ENCODE peak calls at places on chromosomes 4 and X, in seven cellular contexts. One of them, this sample, is unnamed. For H3K27me3, the result is how much of the 10 kb centered on the place peaks cover.

GRCh38 chrX:57573754-57574153 is 18.1 kb upstream of the ZXDB start:
- DNase-seq in IMR-90: peak
- DNase-seq in neuronal stem cell: peak
- DNase-seq in H9: no peak
- DNase-seq in mesendoderm: peak
- DNase-seq in H1: no peak
- DNase-seq in trophoblast cell: peak
- DNase-seq in this sample: peak

GRCh38 chr4:33940281-33940680 is 2304.0 kb downstream of the ARAP2 start:
- DNase-seq in trophoblast cell: peak
- DNase-seq in neuronal stem cell: no peak
- DNase-seq in H1: no peak
- DNase-seq in IMR-90: no peak
- DNase-seq in H9: no peak
- DNase-seq in mesendoderm: no peak
- DNase-seq in this sample: no peak

GRCh38 chr4:174056959-174057358 is 226.5 kb downstream of the FBXO8 start:
- DNase-seq in trophoblast cell: no peak
- DNase-seq in neuronal stem cell: no peak
- DNase-seq in IMR-90: no peak
- DNase-seq in H9: no peak
- DNase-seq in mesendoderm: no peak
- DNase-seq in H1: no peak
- DNase-seq in this sample: no peak

GRCh38 chrX:154779261-154779660 is 16.6 kb downstream of the DKC1 start:
- DNase-seq in trophoblast cell: peak
- DNase-seq in mesendoderm: no peak
- DNase-seq in IMR-90: peak
- DNase-seq in neuronal stem cell: no peak
- DNase-seq in H1: no peak
- DNase-seq in H9: no peak
- DNase-seq in this sample: peak

GRCh38 chr4:110124721-110125120 is 73.7 kb downstream of the ELOVL6 start:
- DNase-seq in neuronal stem cell: no peak
- DNase-seq in H1: no peak
- DNase-seq in H9: no peak
- DNase-seq in IMR-90: no peak
- DNase-seq in mesendoderm: no peak
- DNase-seq in trophoblast cell: no peak
- DNase-seq in this sample: no peak

GRCh38 chr4:77817304-77818076 is 1.7 kb downstream of the CNOT6L start:
- DNase-seq in H9: no peak
- DNase-seq in mesendoderm: no peak
- DNase-seq in trophoblast cell: peak
- DNase-seq in H1: no peak
- DNase-seq in IMR-90: no peak
- DNase-seq in neuronal stem cell: no peak
- DNase-seq in this sample: no peak

GRCh38 chr4:78622253-78622979 is 70.8 kb downstream of the ANXA3 start:
- DNase-seq in trophoblast cell: peak
- DNase-seq in mesendoderm: peak
- DNase-seq in H9: no peak
- DNase-seq in H1: no peak
- DNase-seq in neuronal stem cell: no peak
- DNase-seq in IMR-90: peak
- DNase-seq in this sample: peak

GRCh38 chr4:158190736-158191135 is 17.9 kb upstream of the GASK1B start:
- DNase-seq in H9: no peak
- DNase-seq in neuronal stem cell: no peak
- DNase-seq in mesendoderm: no peak
- DNase-seq in H1: no peak
- DNase-seq in trophoblast cell: no peak
- DNase-seq in IMR-90: no peak
- DNase-seq in this sample: no peak

GRCh38 chr4:38948551-38948950 is 80.9 kb downstream of the FAM114A1 start:
- DNase-seq in mesendoderm: peak
- DNase-seq in neuronal stem cell: no peak
- DNase-seq in IMR-90: peak
- DNase-seq in trophoblast cell: peak
- DNase-seq in H9: no peak
- DNase-seq in H1: no peak
- DNase-seq in this sample: peak

GRCh38 chr4:39486221-39486804 is 27.5 kb downstream of the LIAS start:
- DNase-seq in IMR-90: no peak
- DNase-seq in H1: no peak
- DNase-seq in trophoblast cell: peak
- DNase-seq in neuronal stem cell: no peak
- DNase-seq in H9: no peak
- DNase-seq in mesendoderm: no peak
- DNase-seq in this sample: no peak

GRCh38 chr4:158193171-158193749 is 17.0 kb upstream of the TMEM144 start:
- DNase-seq in H1: no peak
- DNase-seq in neuronal stem cell: peak
- DNase-seq in trophoblast cell: peak
- DNase-seq in H9: no peak
- DNase-seq in IMR-90: peak
- DNase-seq in mesendoderm: peak
- DNase-seq in this sample: peak

GRCh38 chr4:70945046-70945445 is 42.9 kb downstream of the MOB1B start:
- DNase-seq in mesendoderm: no peak
- DNase-seq in neuronal stem cell: no peak
- DNase-seq in trophoblast cell: no peak
- DNase-seq in IMR-90: peak
- DNase-seq in H9: no peak
- DNase-seq in H1: no peak
- DNase-seq in this sample: peak

GRCh38 chr4:30719363-30720020 is 677 bp upstream of the PCDH7 start:
- DNase-seq in H9: peak
- DNase-seq in trophoblast cell: peak
- DNase-seq in IMR-90: peak
- DNase-seq in neuronal stem cell: peak
- DNase-seq in mesendoderm: peak
- DNase-seq in H1: peak
- DNase-seq in this sample: peak

GRCh38 chr4:30721353-30722091 is 1.4 kb downstream of the PCDH7 start:
- DNase-seq in H9: peak
- DNase-seq in neuronal stem cell: peak
- DNase-seq in H1: peak
- DNase-seq in IMR-90: peak
- DNase-seq in mesendoderm: peak
- DNase-seq in trophoblast cell: no peak
- DNase-seq in this sample: peak

GRCh38 chr4:30720021-30720655 is at the start of gene PCDH7:
- DNase-seq in IMR-90: peak
- DNase-seq in mesendoderm: peak
- DNase-seq in neuronal stem cell: peak
- DNase-seq in H9: peak
- DNase-seq in trophoblast cell: peak
- DNase-seq in H1: peak
- DNase-seq in this sample: peak

GRCh38 chr4:30722092-30722915 is 2.1 kb downstream of the PCDH7 start:
- DNase-seq in neuronal stem cell: no peak
- DNase-seq in mesendoderm: no peak
- DNase-seq in H9: no peak
- DNase-seq in H1: peak
- DNase-seq in trophoblast cell: no peak
- DNase-seq in IMR-90: no peak
- DNase-seq in this sample: no peak

GRCh38 chr4:30720656-30721352 is 635 bp downstream of the PCDH7 start:
- DNase-seq in neuronal stem cell: peak
- DNase-seq in mesendoderm: peak
- DNase-seq in trophoblast cell: no peak
- DNase-seq in H1: peak
- DNase-seq in IMR-90: peak
- DNase-seq in H9: peak
- DNase-seq in this sample: peak
- H3K27me3 ChIP-seq in neuronal stem cell: under half
- H3K27me3 ChIP-seq in mesendoderm: under half
- H3K27me3 ChIP-seq in trophoblast cell: under half
- H3K27me3 ChIP-seq in H1: under half
- H3K27me3 ChIP-seq in IMR-90: under half
- H3K27me3 ChIP-seq in H9: under half
- H3K27me3 ChIP-seq in this sample: under half

GRCh38 chr4:21363701-21364100 is 584.9 kb downstream of the KCNIP4 start:
- DNase-seq in neuronal stem cell: no peak
- DNase-seq in H1: no peak
- DNase-seq in trophoblast cell: no peak
- DNase-seq in IMR-90: no peak
- DNase-seq in mesendoderm: peak
- DNase-seq in H9: no peak
- DNase-seq in this sample: no peak
- H3K4ac ChIP-seq in neuronal stem cell: no peak
- H3K4ac ChIP-seq in H1: no peak
- H3K4ac ChIP-seq in trophoblast cell: no peak
- H3K4ac ChIP-seq in IMR-90: no peak
- H3K4ac ChIP-seq in mesendoderm: no peak
- H3K4ac ChIP-seq in H9: no peak
- H3K4ac ChIP-seq in this sample: no peak

DNA sequence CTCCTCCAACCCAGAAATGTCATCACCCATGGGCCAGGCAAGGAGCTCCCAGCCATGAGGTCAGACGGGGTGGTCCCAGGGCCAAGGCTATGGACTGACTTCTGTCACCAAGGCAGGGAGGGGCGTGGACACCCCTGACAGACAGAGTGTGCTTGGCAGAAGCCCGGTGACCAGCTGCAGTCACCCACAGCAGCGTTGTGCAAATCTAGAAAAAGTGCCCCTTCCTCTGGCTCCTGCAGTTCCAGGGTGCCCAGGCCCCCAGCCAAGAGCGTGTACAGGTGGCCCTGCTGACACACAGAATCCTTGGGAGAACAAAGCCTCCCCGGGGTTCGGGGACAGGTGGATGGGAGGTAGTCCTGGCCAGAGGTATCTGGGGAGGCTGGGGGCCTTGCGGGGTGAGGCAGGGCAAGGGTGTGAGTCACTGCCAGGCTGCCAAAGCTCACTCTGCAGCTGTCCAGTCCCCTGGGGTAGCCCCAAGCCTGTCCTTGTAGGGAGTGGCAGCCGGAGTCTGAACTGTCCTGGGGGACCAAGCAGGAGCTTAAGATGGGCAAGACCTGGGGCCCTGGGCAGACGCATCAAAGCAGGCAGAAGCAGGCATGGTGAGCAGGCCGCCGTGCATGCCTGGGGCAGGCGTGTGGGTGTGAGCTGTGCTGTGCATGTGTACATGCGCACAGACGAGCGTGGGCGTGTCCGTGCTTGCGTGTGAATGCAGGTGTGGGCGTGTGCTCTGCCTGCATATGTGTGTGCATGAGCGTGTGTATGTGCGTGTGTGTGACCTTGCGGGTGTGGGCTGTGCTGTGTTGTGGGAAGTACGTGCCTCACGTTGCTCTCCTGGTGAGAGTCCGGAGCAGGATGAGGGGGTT is 3.3 kb downstream of the MYL5 start:
- DNase-seq in mesendoderm: no peak
- DNase-seq in H9: peak
- DNase-seq in neuronal stem cell: no peak
- DNase-seq in H1: no peak
- DNase-seq in IMR-90: no peak
- DNase-seq in trophoblast cell: peak
- DNase-seq in this sample: no peak
- H3K18ac ChIP-seq in mesendoderm: no peak
- H3K18ac ChIP-seq in H9: no peak
- H3K18ac ChIP-seq in neuronal stem cell: peak
- H3K18ac ChIP-seq in H1: no peak
- H3K18ac ChIP-seq in IMR-90: no peak
- H3K18ac ChIP-seq in trophoblast cell: no peak
- H3K18ac ChIP-seq in this sample: no peak

GRCh38 chrX:11143931-11144678 is 33.0 kb downstream of the HCCS start:
- DNase-seq in trophoblast cell: peak
- DNase-seq in H1: peak
- DNase-seq in neuronal stem cell: peak
- DNase-seq in mesendoderm: peak
- DNase-seq in H9: peak
- DNase-seq in IMR-90: peak
- DNase-seq in this sample: peak

GRCh38 chrX:11137543-11138139 is 26.5 kb downstream of the HCCS start:
- DNase-seq in IMR-90: peak
- DNase-seq in neuronal stem cell: no peak
- DNase-seq in trophoblast cell: peak
- DNase-seq in H9: no peak
- DNase-seq in mesendoderm: peak
- DNase-seq in H1: no peak
- DNase-seq in this sample: peak

GRCh38 chrX:11135483-11136185 is 24.5 kb downstream of the HCCS start:
- DNase-seq in mesendoderm: no peak
- DNase-seq in H1: no peak
- DNase-seq in trophoblast cell: no peak
- DNase-seq in H9: no peak
- DNase-seq in neuronal stem cell: no peak
- DNase-seq in IMR-90: no peak
- DNase-seq in this sample: no peak

DNA sequence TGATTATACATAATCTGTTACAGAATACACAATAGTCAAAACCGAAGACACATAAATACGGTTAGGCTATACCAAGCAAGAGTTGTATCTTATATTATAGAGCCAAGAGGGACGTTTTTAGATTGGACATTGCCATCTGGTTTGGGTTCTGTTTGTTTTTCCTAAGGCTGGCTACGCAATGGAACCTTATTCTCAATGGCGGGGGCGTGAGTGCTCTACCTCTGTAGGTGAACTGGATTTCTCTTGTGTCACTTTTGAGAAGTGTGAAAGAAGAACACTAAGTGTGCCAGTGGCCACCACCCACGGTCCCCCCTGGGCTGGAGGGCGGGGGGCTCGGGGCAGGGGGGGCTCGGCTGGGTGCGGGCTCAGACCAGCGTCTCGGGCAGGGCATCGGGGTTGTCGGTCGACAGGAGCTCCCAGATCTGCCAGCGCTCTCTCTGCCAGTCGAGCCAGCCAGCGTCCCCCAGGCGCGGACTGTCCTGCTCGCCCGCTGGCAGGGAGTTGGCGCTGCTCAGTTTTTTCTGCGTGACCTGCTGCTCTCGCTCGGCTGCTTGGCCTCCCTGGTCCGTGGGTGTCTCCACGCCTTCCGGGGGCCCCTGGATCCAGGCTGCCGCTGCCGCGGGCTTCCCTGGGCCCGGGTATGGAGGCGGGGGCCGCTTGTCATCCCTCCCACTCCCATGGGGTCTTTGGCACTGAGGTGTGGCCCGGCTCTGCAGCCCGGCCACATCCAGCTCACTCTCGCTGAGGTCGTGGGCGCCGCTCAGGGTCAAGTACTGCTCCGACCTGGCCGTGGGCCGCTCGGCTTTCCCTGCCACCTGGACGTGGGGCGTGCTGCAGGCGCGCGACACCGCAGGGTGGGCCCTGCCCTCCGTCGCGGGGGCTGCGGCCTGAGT is 27.6 kb downstream of the HCCS start:
- DNase-seq in IMR-90: no peak
- DNase-seq in mesendoderm: no peak
- DNase-seq in H9: no peak
- DNase-seq in neuronal stem cell: no peak
- DNase-seq in H1: no peak
- DNase-seq in trophoblast cell: no peak
- DNase-seq in this sample: no peak
- H3K27me3 ChIP-seq in IMR-90: under half
- H3K27me3 ChIP-seq in mesendoderm: under half
- H3K27me3 ChIP-seq in H9: under half
- H3K27me3 ChIP-seq in neuronal stem cell: under half
- H3K27me3 ChIP-seq in H1: under half
- H3K27me3 ChIP-seq in trophoblast cell: under half
- H3K27me3 ChIP-seq in this sample: under half